ENCODE peak calls at places on chromosomes 12 and 14, in five cellular contexts. C is IMR-90; S is CD8-positive, alpha-beta memory T cell; W is transverse colon; Z is SJSA1. H is an unnamed sample.
A peak's percentile ranks its signal among the peaks of the same experiment; 100 is the strongest.

GRCh38 chr14:70808023-70808401 is 1.3 kb downstream of the MAP3K9 start:
- DNase-seq in C (no peak), Z (no peak), W (peak; percentile 65), S (peak; percentile 62), H (peak; percentile 61)

GRCh38 chr14:34436118-34436905 is 25.7 kb downstream of the SPTSSA start:
- DNase-seq in S (no peak), C (peak; percentile 87), W (no peak), Z (no peak), H (no peak)

GRCh38 chr12:19915392-19916192 is 452.7 kb upstream of the PDE3A start:
- DNase-seq in W (no peak), C (peak; percentile 44), Z (no peak), S (no peak), H (no peak)

GRCh38 chr12:102753802-102754201 is 163.2 kb downstream of the PAH start:
- DNase-seq in Z (no peak), W (no peak), C (no peak), S (no peak), H (no peak)

GRCh38 chr12:7787574-7788315 is 1.5 kb upstream of the NANOG start:
- DNase-seq in Z (no peak), C (no peak), W (no peak), S (no peak), H (no peak)

GRCh38 chr14:65200454-65200853 is 98.1 kb upstream of the MAX start:
- DNase-seq in W (no peak), Z (no peak), S (no peak), C (no peak), H (no peak)

GRCh38 chr14:90551070-90551704 is 154.4 kb downstream of the CALM1 start:
- DNase-seq in W (no peak), C (peak; percentile 49), S (no peak), Z (no peak), H (no peak)

GRCh38 chr12:23987032-23987431 is 37.6 kb upstream of the SOX5 start:
- DNase-seq in W (no peak), S (no peak), Z (no peak), C (no peak), H (no peak)

GRCh38 chr12:122064780-122065588 is 13.6 kb upstream of the MLXIP start:
- DNase-seq in S (no peak), Z (peak; percentile 92), W (no peak), C (peak; percentile 86), H (peak; percentile 89)

GRCh38 chr12:88375960-88376305 is 204.3 kb downstream of the KITLG start:
- DNase-seq in C (no peak), Z (no peak), W (no peak), S (no peak), H (no peak)

GRCh38 chr14:79584679-79585078 is 626.6 kb downstream of the DIO2 start:
- DNase-seq in C (peak; percentile 98), S (no peak), W (no peak), Z (peak; percentile 68), H (no peak)

GRCh38 chr14:45526715-45527549 is 273.9 kb upstream of the MIS18BP1 start:
- DNase-seq in S (no peak), Z (peak; percentile 31), C (no peak), W (no peak), H (peak; percentile 55)

GRCh38 chr12:105100207-105100985 is 7.1 kb upstream of the WASHC4 start:
- DNase-seq in W (no peak), Z (no peak), S (no peak), C (peak; percentile 76), H (no peak)

GRCh38 chr12:77998236-77998786 is 167.6 kb downstream of the NAV3 start:
- DNase-seq in Z (no peak), W (no peak), C (no peak), S (no peak), H (no peak)

GRCh38 chr14:23430733-23431105 is 4.7 kb downstream of the MYH7 start:
- DNase-seq in W (no peak), Z (no peak), S (no peak), C (no peak), H (no peak)

GRCh38 chr14:31070431-31070830 is 44.3 kb upstream of the STRN3 start:
- DNase-seq in C (peak; percentile 93), Z (peak; percentile 69), W (no peak), S (no peak), H (no peak)

GRCh38 chr14:70441641-70442040 is 10.3 kb upstream of the ADAM21 start:
- DNase-seq in W (no peak), C (no peak), Z (no peak), S (no peak), H (no peak)

GRCh38 chr12:51832708-51833107 is 15.8 kb downstream of the FIGNL2 start:
- DNase-seq in C (no peak), S (no peak), Z (no peak), W (no peak), H (no peak)

DNA sequence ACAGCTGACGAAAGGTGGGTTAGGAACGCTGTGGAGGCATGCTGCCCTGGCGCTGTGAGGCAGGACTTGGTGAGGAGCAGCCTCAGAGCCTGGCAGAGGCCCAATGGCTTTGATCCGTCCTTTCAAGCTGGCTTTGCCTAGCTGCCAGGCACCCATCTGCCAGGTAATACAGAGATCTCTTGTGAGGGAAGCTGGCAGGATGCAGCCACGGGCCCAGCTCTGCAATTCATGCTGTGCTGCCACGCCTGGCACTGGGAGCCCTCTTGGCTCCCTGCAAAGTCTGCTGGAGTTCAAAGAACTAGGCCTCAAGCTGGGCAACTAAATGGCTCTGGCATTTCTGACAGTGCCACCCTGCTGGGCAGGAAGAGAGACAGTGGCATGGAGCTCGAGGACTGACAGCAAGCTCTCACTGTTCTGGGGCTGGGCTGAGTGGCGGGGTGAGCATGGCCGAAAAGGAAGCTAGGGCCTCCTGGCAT is 18.7 kb downstream of the IQSEC3 start:
- DNase-seq in C (no peak), W (no peak), Z (no peak), S (no peak), H (no peak)
- H3K27ac ChIP-seq in C (no peak overlapping the region), W (no peak overlapping the region), Z (no peak overlapping the region), S (no peak overlapping the region), H (no peak overlapping the region)

GRCh38 chr12:53985358-53985899 is 483 bp downstream of the HOXC10 start:
- DNase-seq in W (no peak), S (no peak), Z (no peak), C (no peak), H (peak; percentile 50)

GRCh38 chr12:53987748-53988147 is 2.8 kb downstream of the HOXC10 start:
- DNase-seq in S (no peak), W (no peak), Z (no peak), C (no peak), H (no peak)

GRCh38 chr12:53985900-53986685 is 1.1 kb downstream of the HOXC10 start:
- DNase-seq in W (no peak), S (no peak), Z (no peak), C (no peak), H (no peak)

GRCh38 chr12:53984901-53985357 is at the start of gene HOXC10:
- DNase-seq in C (peak; percentile 75), W (peak; percentile 70), Z (peak; percentile 97), S (peak; percentile 50), H (peak; percentile 96)

DNA sequence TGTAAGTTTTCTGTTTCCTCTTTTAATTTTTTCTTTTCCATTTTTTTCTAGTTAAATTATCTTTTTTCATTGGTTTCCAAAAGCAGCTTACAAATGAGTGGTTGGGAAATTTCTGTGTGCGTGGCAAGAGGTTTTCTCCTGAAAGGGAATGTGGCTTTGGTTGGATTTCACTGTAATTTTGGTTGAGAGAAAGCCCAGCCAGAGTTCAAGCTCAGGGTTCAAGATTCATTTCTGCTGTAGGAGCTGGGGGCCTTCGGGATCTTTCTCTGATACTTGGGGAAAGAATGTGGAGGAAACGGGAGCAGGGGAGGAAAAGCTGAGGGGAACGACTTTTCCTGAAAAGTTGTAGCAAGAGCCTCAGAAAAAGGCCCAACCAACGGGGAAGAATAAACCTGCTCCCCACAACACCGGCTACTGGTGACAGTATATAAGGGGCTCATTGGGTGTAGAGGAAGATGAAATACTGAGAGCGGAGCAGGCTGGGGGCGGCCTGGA is 1.8 kb downstream of the HOXC10 start:
- DNase-seq in W (no peak), Z (no peak), S (no peak), C (no peak), H (no peak)
- H3K27me3 ChIP-seq in W (peaks cover 100% of the 10 kb centered on the region), Z (no peaks in the 10 kb centered on the region), S (peaks cover 95% of the 10 kb centered on the region), C (peaks cover 97% of the 10 kb centered on the region), H (no peaks in the 10 kb centered on the region)

DNA sequence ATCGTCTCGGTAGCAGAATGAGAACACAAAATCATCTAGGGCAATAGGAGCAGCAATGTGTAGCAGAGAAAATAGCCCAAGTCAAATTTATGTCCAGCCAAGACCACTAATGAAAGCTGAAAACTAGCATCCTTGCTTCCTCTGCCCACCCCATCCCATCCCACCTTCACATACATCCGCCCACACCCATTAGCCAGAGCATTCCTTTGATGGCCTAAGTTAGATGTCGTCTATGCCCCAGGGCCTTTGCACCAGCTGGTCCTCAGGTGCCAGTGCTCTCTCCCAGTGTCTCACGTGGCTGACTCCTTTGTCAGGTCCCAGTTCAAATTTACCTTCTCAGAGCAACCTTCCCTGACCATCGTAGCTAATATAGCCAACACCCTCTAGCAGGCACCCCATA is 17.8 kb upstream of the PPP2R5C start:
- DNase-seq in W (no peak), S (no peak), Z (no peak), C (no peak), H (no peak)
- H3K9me3 ChIP-seq in W (peaks cover 7% of the 10 kb centered on the region), S (peaks cover 11% of the 10 kb centered on the region), Z (peaks cover 7% of the 10 kb centered on the region), C (peaks cover 6% of the 10 kb centered on the region), H (peaks cover 15% of the 10 kb centered on the region)

GRCh38 chr14:74682169-74682952 is 30.5 kb downstream of the AREL1 start:
- DNase-seq in C (no peak), W (no peak), S (no peak), Z (no peak), H (no peak)

GRCh38 chr14:74684444-74684843 is 28.4 kb downstream of the AREL1 start:
- DNase-seq in C (no peak), W (no peak), Z (no peak), S (peak; percentile 11), H (no peak)

GRCh38 chr14:74683406-74683805 is 29.5 kb downstream of the AREL1 start:
- DNase-seq in W (no peak), C (no peak), S (no peak), Z (no peak), H (no peak)

GRCh38 chr14:74685054-74685453 is 27.8 kb downstream of the AREL1 start:
- DNase-seq in Z (no peak), C (no peak), S (no peak), W (no peak), H (no peak)

DNA sequence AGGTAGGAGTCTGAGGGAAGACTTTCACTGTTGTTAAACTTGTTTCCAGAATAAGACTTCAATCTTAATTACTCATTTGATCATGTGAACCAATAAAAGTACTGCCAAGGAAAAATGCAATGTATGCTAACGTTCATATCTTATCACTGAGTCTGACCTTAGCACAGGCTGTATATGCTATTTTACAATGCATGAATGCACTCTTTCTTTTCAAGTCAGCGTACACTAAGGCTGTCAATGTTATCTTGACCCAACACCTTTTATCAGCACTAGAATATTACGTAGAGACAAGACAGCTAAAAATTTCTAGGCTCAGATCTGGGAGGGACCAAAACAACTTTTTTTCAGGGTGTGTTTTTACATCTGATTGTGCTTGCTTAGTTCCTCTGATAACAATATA is 26.6 kb downstream of the AREL1 start:
- DNase-seq in C (no peak), Z (no peak), W (no peak), S (no peak), H (no peak)
- H3K27ac ChIP-seq in C (no peak overlapping the region), Z (peak overlapping the region; percentile 15), W (peak overlapping the region; percentile 48), S (no peak overlapping the region), H (no peak overlapping the region)

H was measured in WERI-Rb-1.